ENCODE peak calls at places on chromosomes 2 and 18, in seven cellular contexts. One of them, this sample, is unnamed.

GRCh38 chr2:238684362-238685326 is 163.2 kb upstream of the TWIST2 start:
- DNase-seq in IMR-90: peak
- DNase-seq in H9: no peak
- DNase-seq in neuronal stem cell: no peak
- DNase-seq in trophoblast cell: peak
- DNase-seq in H1: no peak
- DNase-seq in mesenchymal stem cell: peak
- DNase-seq in this sample: no peak

GRCh38 chr2:120630031-120630701 is 105.5 kb upstream of the GLI2 start:
- DNase-seq in IMR-90: no peak
- DNase-seq in H9: no peak
- DNase-seq in neuronal stem cell: no peak
- DNase-seq in trophoblast cell: no peak
- DNase-seq in H1: no peak
- DNase-seq in mesenchymal stem cell: no peak
- DNase-seq in this sample: no peak

GRCh38 chr2:239192456-239192855 is 208.4 kb downstream of the HDAC4 start:
- DNase-seq in IMR-90: no peak
- DNase-seq in H9: peak
- DNase-seq in neuronal stem cell: no peak
- DNase-seq in trophoblast cell: no peak
- DNase-seq in H1: no peak
- DNase-seq in mesenchymal stem cell: no peak
- DNase-seq in this sample: no peak

GRCh38 chr2:5695641-5696350 is 3.6 kb downstream of the SOX11 start:
- DNase-seq in IMR-90: peak
- DNase-seq in H9: peak
- DNase-seq in neuronal stem cell: no peak
- DNase-seq in trophoblast cell: no peak
- DNase-seq in H1: no peak
- DNase-seq in mesenchymal stem cell: peak
- DNase-seq in this sample: peak

GRCh38 chr2:25198209-25198525 is 29.8 kb upstream of the POMC start:
- DNase-seq in IMR-90: no peak
- DNase-seq in H9: no peak
- DNase-seq in neuronal stem cell: no peak
- DNase-seq in trophoblast cell: no peak
- DNase-seq in H1: no peak
- DNase-seq in mesenchymal stem cell: no peak
- DNase-seq in this sample: no peak

GRCh38 chr2:218022131-218022850 is 19.5 kb upstream of the TNS1 start:
- DNase-seq in IMR-90: no peak
- DNase-seq in H9: peak
- DNase-seq in neuronal stem cell: no peak
- DNase-seq in trophoblast cell: no peak
- DNase-seq in H1: no peak
- DNase-seq in mesenchymal stem cell: no peak
- DNase-seq in this sample: no peak

GRCh38 chr2:105396254-105397024 is 2.4 kb downstream of the FHL2 start:
- DNase-seq in IMR-90: peak
- DNase-seq in H9: no peak
- DNase-seq in neuronal stem cell: no peak
- DNase-seq in trophoblast cell: peak
- DNase-seq in H1: no peak
- DNase-seq in mesenchymal stem cell: peak
- DNase-seq in this sample: peak

GRCh38 chr18:34543940-34544339 is 166.2 kb upstream of the DTNA start:
- DNase-seq in IMR-90: no peak
- DNase-seq in H9: no peak
- DNase-seq in neuronal stem cell: no peak
- DNase-seq in trophoblast cell: no peak
- DNase-seq in H1: no peak
- DNase-seq in mesenchymal stem cell: no peak
- DNase-seq in this sample: no peak

GRCh38 chr2:163210430-163210918 is 371.9 kb upstream of the KCNH7 start:
- DNase-seq in IMR-90: peak
- DNase-seq in H9: no peak
- DNase-seq in neuronal stem cell: no peak
- DNase-seq in trophoblast cell: no peak
- DNase-seq in H1: no peak
- DNase-seq in mesenchymal stem cell: peak
- DNase-seq in this sample: no peak

GRCh38 chr2:131038258-131039100 is 54.8 kb downstream of the FAM168B start:
- DNase-seq in IMR-90: no peak
- DNase-seq in H9: no peak
- DNase-seq in neuronal stem cell: no peak
- DNase-seq in trophoblast cell: no peak
- DNase-seq in H1: no peak
- DNase-seq in mesenchymal stem cell: no peak
- DNase-seq in this sample: no peak

GRCh38 chr18:79463424-79463960 is 67.8 kb downstream of the NFATC1 start:
- DNase-seq in IMR-90: no peak
- DNase-seq in H9: no peak
- DNase-seq in neuronal stem cell: no peak
- DNase-seq in trophoblast cell: no peak
- DNase-seq in H1: no peak
- DNase-seq in mesenchymal stem cell: no peak
- DNase-seq in this sample: no peak

GRCh38 chr2:85734015-85734414 is 19.8 kb upstream of the ATOH8 start:
- DNase-seq in IMR-90: no peak
- DNase-seq in H9: no peak
- DNase-seq in neuronal stem cell: no peak
- DNase-seq in trophoblast cell: no peak
- DNase-seq in H1: no peak
- DNase-seq in mesenchymal stem cell: no peak
- DNase-seq in this sample: no peak

GRCh38 chr2:113212245-113213060 is 38.7 kb downstream of the PSD4 start:
- DNase-seq in IMR-90: no peak
- DNase-seq in H9: no peak
- DNase-seq in neuronal stem cell: no peak
- DNase-seq in trophoblast cell: no peak
- DNase-seq in H1: no peak
- DNase-seq in mesenchymal stem cell: peak
- DNase-seq in this sample: no peak

GRCh38 chr2:20595439-20596192 is 55.3 kb downstream of the HS1BP3 start:
- DNase-seq in IMR-90: peak
- DNase-seq in H9: no peak
- DNase-seq in neuronal stem cell: no peak
- DNase-seq in trophoblast cell: peak
- DNase-seq in H1: no peak
- DNase-seq in mesenchymal stem cell: peak
- DNase-seq in this sample: peak

GRCh38 chr2:172096661-172097547 is 5.8 kb downstream of the DLX2 start:
- DNase-seq in IMR-90: peak
- DNase-seq in H9: no peak
- DNase-seq in neuronal stem cell: peak
- DNase-seq in trophoblast cell: no peak
- DNase-seq in H1: no peak
- DNase-seq in mesenchymal stem cell: peak
- DNase-seq in this sample: peak

GRCh38 chr18:75455249-75456183 is 28.0 kb upstream of the SMIM21 start:
- DNase-seq in IMR-90: peak
- DNase-seq in H9: peak
- DNase-seq in neuronal stem cell: peak
- DNase-seq in trophoblast cell: no peak
- DNase-seq in H1: peak
- DNase-seq in mesenchymal stem cell: peak
- DNase-seq in this sample: peak

GRCh38 chr2:216031960-216032689 is 18.8 kb upstream of the MREG start:
- DNase-seq in IMR-90: peak
- DNase-seq in H9: no peak
- DNase-seq in neuronal stem cell: no peak
- DNase-seq in trophoblast cell: no peak
- DNase-seq in H1: no peak
- DNase-seq in mesenchymal stem cell: peak
- DNase-seq in this sample: no peak

GRCh38 chr2:150214626-150215025 is 272.8 kb downstream of the RND3 start:
- DNase-seq in IMR-90: no peak
- DNase-seq in H9: no peak
- DNase-seq in neuronal stem cell: peak
- DNase-seq in trophoblast cell: no peak
- DNase-seq in H1: no peak
- DNase-seq in mesenchymal stem cell: peak
- DNase-seq in this sample: peak

GRCh38 chr2:192060161-192060560 is 134.6 kb downstream of the TMEFF2 start:
- DNase-seq in IMR-90: no peak
- DNase-seq in H9: no peak
- DNase-seq in neuronal stem cell: no peak
- DNase-seq in trophoblast cell: no peak
- DNase-seq in H1: no peak
- DNase-seq in mesenchymal stem cell: no peak
- DNase-seq in this sample: no peak

GRCh38 chr2:159251296-159252173 is 35.0 kb downstream of the WDSUB1 start:
- DNase-seq in IMR-90: no peak
- DNase-seq in H9: no peak
- DNase-seq in neuronal stem cell: no peak
- DNase-seq in trophoblast cell: no peak
- DNase-seq in H1: no peak
- DNase-seq in mesenchymal stem cell: no peak
- DNase-seq in this sample: no peak

GRCh38 chr2:232001073-232001472 is 39.6 kb downstream of the DIS3L2 start:
- DNase-seq in IMR-90: no peak
- DNase-seq in H9: no peak
- DNase-seq in neuronal stem cell: no peak
- DNase-seq in trophoblast cell: no peak
- DNase-seq in H1: no peak
- DNase-seq in mesenchymal stem cell: no peak
- DNase-seq in this sample: no peak

DNA sequence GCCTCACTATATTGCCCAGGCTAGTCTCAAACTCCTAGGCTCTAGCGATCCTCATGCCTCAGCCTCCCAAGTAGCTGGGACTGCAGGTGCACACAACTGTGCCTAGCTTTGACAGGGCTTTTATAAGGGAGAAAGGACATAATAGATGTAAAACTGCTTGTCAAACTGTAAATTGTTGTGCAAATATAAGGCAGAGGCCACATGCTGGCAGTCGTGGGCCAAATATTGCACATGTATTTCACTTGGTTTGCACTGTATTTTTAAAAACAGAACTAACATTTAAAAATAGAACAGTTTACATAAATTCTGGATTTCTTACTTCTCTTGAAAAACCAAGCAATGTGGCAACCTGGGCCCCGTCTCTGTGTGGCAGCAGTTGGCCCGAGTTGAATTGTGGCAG is 31.2 kb upstream of the MYO3B start:
- DNase-seq in IMR-90: no peak
- DNase-seq in H9: no peak
- DNase-seq in neuronal stem cell: no peak
- DNase-seq in trophoblast cell: no peak
- DNase-seq in H1: no peak
- DNase-seq in mesenchymal stem cell: no peak
- DNase-seq in this sample: no peak
- H2BK120ac ChIP-seq in IMR-90: no peak
- H2BK120ac ChIP-seq in H9: no peak
- H2BK120ac ChIP-seq in neuronal stem cell: no peak
- H2BK120ac ChIP-seq in trophoblast cell: no peak
- H2BK120ac ChIP-seq in H1: no peak
- H2BK120ac ChIP-seq in mesenchymal stem cell: no peak
- H2BK120ac ChIP-seq in this sample: no peak

DNA sequence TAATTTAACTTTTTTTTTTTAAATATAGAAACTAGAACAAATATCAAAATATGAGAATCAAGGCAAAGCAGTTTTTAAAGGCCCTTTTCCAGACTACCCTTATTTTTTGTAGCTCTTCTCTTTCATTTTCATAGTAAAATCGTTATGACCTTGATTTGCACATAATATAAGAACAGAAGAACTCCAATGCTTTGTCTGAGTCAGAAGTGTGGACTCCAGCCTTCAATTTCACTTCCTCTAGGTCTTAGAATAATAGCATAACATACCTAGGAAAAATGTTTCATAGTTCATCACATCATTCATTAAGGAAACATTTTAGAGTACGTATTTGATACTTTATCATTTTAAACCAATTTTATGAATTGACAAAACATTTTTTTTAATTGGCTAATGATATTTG is 74.4 kb downstream of the ANKRD12 start:
- DNase-seq in IMR-90: no peak
- DNase-seq in H9: no peak
- DNase-seq in neuronal stem cell: no peak
- DNase-seq in trophoblast cell: no peak
- DNase-seq in H1: no peak
- DNase-seq in mesenchymal stem cell: no peak
- DNase-seq in this sample: no peak
- H3K4ac ChIP-seq in IMR-90: no peak
- H3K4ac ChIP-seq in H9: no peak
- H3K4ac ChIP-seq in neuronal stem cell: no peak
- H3K4ac ChIP-seq in trophoblast cell: no peak
- H3K4ac ChIP-seq in H1: no peak
- H3K4ac ChIP-seq in mesenchymal stem cell: no peak
- H3K4ac ChIP-seq in this sample: no peak

GRCh38 chr2:198762456-198762855 is 695.3 kb downstream of the SATB2 start:
- DNase-seq in IMR-90: no peak
- DNase-seq in H9: no peak
- DNase-seq in neuronal stem cell: no peak
- DNase-seq in trophoblast cell: no peak
- DNase-seq in H1: no peak
- DNase-seq in mesenchymal stem cell: no peak
- DNase-seq in this sample: peak

GRCh38 chr2:198763793-198764192 is 693.9 kb downstream of the SATB2 start:
- DNase-seq in IMR-90: no peak
- DNase-seq in H9: no peak
- DNase-seq in neuronal stem cell: no peak
- DNase-seq in trophoblast cell: no peak
- DNase-seq in H1: no peak
- DNase-seq in mesenchymal stem cell: no peak
- DNase-seq in this sample: no peak

GRCh38 chr2:198767694-198768093 is 690.0 kb downstream of the SATB2 start:
- DNase-seq in IMR-90: no peak
- DNase-seq in H9: no peak
- DNase-seq in neuronal stem cell: no peak
- DNase-seq in trophoblast cell: no peak
- DNase-seq in H1: no peak
- DNase-seq in mesenchymal stem cell: no peak
- DNase-seq in this sample: no peak
- H3K18ac ChIP-seq in IMR-90: no peak
- H3K18ac ChIP-seq in H9: no peak
- H3K18ac ChIP-seq in neuronal stem cell: no peak
- H3K18ac ChIP-seq in trophoblast cell: no peak
- H3K18ac ChIP-seq in H1: no peak
- H3K18ac ChIP-seq in mesenchymal stem cell: no peak
- H3K18ac ChIP-seq in this sample: no peak

DNA sequence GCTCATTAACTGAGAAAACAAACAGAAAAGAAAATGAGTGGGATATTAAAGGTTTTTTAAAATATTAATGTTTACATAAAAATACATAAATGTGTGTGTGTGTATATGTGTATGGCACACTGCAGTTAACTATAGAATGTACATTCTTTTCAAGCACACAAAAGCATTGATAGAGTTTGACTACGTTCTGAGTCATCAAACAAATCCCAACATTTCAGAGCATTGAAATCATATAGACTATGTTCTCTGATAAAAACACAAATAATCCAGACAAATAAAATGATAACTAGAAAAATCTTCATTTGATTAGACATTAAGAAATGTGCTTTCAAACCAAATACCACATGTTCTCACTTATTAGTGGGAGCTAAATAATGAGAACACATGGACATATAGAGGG is 84.3 kb upstream of the CELF4 start:
- DNase-seq in IMR-90: no peak
- DNase-seq in H9: no peak
- DNase-seq in neuronal stem cell: no peak
- DNase-seq in trophoblast cell: no peak
- DNase-seq in H1: no peak
- DNase-seq in mesenchymal stem cell: no peak
- DNase-seq in this sample: no peak
- H2BK120ac ChIP-seq in IMR-90: no peak
- H2BK120ac ChIP-seq in H9: no peak
- H2BK120ac ChIP-seq in neuronal stem cell: no peak
- H2BK120ac ChIP-seq in trophoblast cell: no peak
- H2BK120ac ChIP-seq in H1: no peak
- H2BK120ac ChIP-seq in mesenchymal stem cell: no peak
- H2BK120ac ChIP-seq in this sample: no peak